ENCODE peak calls at places on chromosomes 4 and X, in five cellular contexts. W is fibroblast of the aortic adventitia, B is choroid plexus epithelial cell, F is AG04449, T is IMR-90. K is an unnamed sample.

GRCh38 chrX:153993079-153993478 is 20.5 kb downstream of the TMEM187 start:
- DNase-seq in T (no peak), F (no peak), B (no peak), W (no peak), K (no peak)

GRCh38 chrX:149497626-149498025 is 7.5 kb downstream of the IDS start:
- DNase-seq in F (no peak), T (peak), B (peak), W (peak), K (peak)

GRCh38 chrX:150935466-150935865 is 37.0 kb upstream of the CD99L2 start:
- DNase-seq in T (peak), W (peak), B (peak), F (no peak), K (peak)

GRCh38 chr4:28229092-28229491 is 1368.5 kb downstream of the STIM2 start:
- DNase-seq in B (peak), W (peak), T (peak), F (no peak), K (peak)

GRCh38 chrX:134444681-134445080 is 15.3 kb upstream of the HPRT1 start:
- DNase-seq in W (no peak), B (no peak), F (no peak), T (no peak), K (no peak)

GRCh38 chr4:24736066-24736465 is 59.3 kb upstream of the SOD3 start:
- DNase-seq in B (peak), T (peak), W (no peak), F (no peak), K (peak)

GRCh38 chr4:148716361-148717063 is 274.3 kb upstream of the NR3C2 start:
- DNase-seq in W (no peak), B (peak), F (no peak), T (no peak), K (no peak)

GRCh38 chr4:51909236-51909703 is 66.3 kb downstream of the DCUN1D4 start:
- DNase-seq in F (no peak), B (no peak), T (no peak), W (no peak), K (no peak)

GRCh38 chr4:76757418-76757910 is 140.5 kb downstream of the SOWAHB start:
- DNase-seq in F (no peak), W (no peak), T (no peak), B (no peak), K (no peak)

GRCh38 chr4:27692098-27692679 is 831.5 kb downstream of the STIM2 start:
- DNase-seq in F (no peak), T (peak), W (peak), B (peak), K (no peak)

GRCh38 chr4:83013420-83013867 is 2.8 kb upstream of the LIN54 start:
- DNase-seq in T (no peak), B (no peak), F (no peak), W (no peak), K (no peak)

GRCh38 chr4:150218447-150218846 is 140.2 kb downstream of the DCLK2 start:
- DNase-seq in F (no peak), W (no peak), T (no peak), B (no peak), K (no peak)

GRCh38 chrX:12526296-12526695 is 264.9 kb upstream of the PRPS2 start:
- DNase-seq in F (no peak), W (no peak), T (no peak), B (no peak), K (no peak)

GRCh38 chrX:117645639-117646038 is 471.0 kb downstream of the KLHL13 start:
- DNase-seq in B (no peak), T (no peak), W (no peak), F (no peak), K (no peak)

GRCh38 chr4:4254666-4255065 is 6.6 kb upstream of the TMEM128 start:
- DNase-seq in B (no peak), W (no peak), T (no peak), F (no peak), K (no peak)

GRCh38 chr4:142558851-142559250 is 287.2 kb downstream of the INPP4B start:
- DNase-seq in T (peak), W (peak), F (no peak), B (peak), K (peak)

GRCh38 chr4:159267940-159268327 is 165.1 kb downstream of the RAPGEF2 start:
- DNase-seq in W (peak), F (no peak), T (no peak), B (no peak), K (no peak)

DNA sequence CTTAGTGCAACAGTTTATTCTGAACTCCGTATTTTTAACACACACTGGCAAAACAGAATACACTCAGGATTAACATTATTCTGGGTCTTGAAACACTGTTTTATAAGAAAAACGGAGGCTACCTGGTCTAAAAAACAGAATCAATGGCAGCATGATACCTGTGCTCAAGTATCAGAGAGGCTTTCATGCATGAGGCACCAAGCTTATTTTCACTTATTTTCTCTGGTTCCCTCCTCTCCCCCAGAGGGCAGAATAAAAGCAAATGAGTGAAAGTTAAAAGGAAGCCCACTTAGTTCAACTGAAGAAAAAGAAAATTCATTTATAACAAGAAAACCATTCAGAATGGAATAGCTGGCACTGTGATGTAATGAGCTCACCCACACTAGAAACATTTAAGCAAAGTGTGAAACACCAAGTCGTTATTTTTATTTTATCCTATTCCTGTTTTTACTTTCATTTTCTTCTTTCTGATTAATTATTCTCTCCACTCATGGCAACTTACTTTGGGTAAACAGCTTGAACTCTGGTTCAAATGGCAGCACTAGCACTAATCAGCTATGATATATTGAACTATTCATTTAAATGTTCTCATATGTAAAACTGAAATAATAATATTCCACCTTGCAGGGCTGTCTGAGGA is 211.8 kb downstream of the PPP3CA start:
- DNase-seq in B (no peak), T (no peak), W (no peak), F (no peak), K (no peak)
- H3K4me3 ChIP-seq in B (no peak), T (no peak), W (no peak), F (no peak), K (no peak)

GRCh38 chr4:7156273-7157139 is 35.8 kb upstream of the SORCS2 start:
- DNase-seq in F (no peak), W (peak), B (peak), T (peak), K (peak)
- TF ChIP-seq CTCF in F (peak), W (peak), B (peak), T (peak), K (peak)

DNA sequence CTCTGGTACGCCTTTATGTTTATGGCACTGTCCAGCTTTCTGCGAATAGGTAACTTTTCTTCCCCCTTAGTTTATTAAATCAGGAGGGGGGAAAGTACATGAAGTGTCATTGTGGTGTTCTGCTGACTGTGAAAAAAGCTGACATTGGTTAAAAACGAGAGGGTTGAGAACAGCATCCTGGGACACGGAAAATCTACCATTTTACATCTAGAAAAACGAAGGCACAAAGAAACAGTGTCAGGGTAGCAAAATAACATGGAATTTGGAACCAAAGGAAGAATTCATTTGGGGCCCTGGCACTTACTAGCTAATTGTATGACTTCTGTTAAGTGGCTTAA is 1.2 kb upstream of the AMOT start:
- DNase-seq in W (no peak), B (no peak), F (no peak), T (no peak), K (no peak)
- H3K4me3 ChIP-seq in W (peak), B (peak), F (peak), T (peak), K (peak)

DNA sequence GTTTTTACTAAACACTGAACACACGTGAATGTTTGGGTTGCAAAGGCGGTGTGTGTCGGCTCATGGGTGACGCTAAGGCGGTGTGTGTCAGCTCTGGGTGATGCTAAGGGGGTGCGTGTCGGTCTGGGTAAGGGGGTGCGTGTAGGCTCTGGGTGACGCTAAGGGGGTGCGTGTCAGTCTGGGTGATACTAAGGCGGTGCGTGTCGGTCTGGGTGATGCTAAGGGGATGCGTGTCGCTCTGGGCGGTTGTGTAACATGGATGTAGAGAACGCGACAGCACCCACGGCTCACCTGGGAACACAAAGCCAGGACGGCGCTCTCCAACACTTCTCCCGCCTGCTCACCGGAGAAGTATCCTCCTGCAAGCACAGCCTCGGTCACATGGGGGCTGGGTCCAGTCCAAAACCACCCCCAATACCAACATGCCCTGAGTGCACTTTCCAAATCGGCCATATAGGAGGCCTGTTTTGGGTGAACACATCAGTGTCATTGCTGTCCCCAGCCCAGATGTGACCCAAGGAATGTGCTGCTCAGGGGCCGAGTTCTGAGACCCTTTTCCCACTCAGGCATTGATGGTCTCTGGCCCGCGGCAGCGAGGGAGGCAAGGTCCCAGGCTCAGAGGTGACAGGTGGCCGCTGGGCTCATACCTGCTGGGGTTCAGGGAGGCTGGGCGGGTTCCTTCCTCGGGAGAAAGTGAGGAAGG is 67.1 kb downstream of the ACOX3 start:
- DNase-seq in B (no peak), T (no peak), W (no peak), F (no peak), K (no peak)
- TF ChIP-seq CTCF in B (no peak), T (no peak), W (no peak), F (no peak), K (no peak)

GRCh38 chrX:46326161-46326560 is 219.1 kb downstream of the ZNF674 start:
- DNase-seq in W (peak), T (peak), F (no peak), B (peak), K (peak)
- H3K4me3 ChIP-seq in W (no peak), T (no peak), F (no peak), B (no peak), K (no peak)

GRCh38 chr4:163665521-163666334 is 171.2 kb downstream of the TMA16 start:
- DNase-seq in F (no peak), W (no peak), B (peak), T (no peak), K (no peak)
- TF ChIP-seq CTCF in F (no peak), W (no peak), B (no peak), T (no peak), K (no peak)

DNA sequence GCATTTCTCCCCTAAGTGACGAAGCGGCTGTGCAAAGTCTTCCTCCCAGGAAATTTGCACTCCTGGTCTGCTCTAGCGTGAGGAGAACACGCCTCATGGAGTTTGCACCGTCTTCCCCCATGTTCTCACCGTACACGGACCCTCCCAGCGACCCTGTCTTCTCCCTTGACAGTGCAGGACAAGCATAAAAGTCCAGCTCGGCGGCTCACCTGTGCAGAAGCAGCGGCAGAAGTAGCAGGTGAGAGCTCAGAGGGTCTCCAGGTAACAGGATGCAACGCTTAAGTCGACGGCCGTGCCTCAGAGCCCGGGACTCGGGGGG is 314 bp downstream of the P2RY8 start:
- DNase-seq in B (no peak), W (no peak), T (no peak), F (no peak), K (no peak)
- H3K4me3 ChIP-seq in B (no peak), W (no peak), T (no peak), F (no peak), K (no peak)

DNA sequence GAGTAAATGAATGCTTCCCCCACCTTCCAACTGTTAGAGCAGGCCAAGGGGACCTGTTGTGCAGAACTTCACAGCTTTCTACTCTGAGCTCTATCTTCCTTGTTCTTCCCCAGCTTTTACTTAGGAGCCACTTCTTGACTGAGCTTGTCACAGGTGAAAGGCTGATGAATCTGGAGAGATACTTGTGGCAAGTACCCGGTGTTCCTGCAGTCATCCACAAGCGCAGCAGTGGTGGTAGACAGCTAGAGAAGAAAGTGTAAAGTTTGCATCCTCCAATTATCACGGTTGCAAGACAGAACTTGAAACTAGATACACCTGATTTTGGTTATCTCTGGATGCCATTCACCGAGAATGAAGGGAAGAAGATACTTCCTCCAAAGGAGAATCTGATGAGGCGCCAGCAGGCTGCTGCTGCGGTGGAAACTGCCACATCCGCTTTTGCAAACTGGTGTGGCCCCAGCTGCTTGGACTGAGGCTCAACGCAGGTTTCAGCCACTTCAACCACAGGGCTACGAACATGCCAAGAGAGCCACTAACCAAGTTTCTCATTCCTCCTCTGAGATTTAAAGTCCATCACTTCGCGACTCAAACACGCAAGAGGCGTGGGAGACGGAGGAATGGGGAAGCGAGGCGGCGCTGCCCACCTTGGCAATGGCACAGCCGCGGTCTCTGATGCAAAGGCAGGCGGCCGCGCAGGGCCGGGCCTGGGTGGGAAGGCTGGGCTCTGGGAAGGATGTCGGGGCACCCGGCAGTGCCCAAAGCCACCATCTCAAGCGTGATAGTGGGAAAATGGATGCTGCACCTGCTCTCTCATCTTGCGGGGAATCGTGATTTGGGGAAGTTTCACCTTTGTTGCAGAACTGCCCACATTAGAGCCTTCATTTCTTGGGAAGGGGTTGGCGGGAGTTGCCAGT is 1.3 kb upstream of the FHIP1A start:
- DNase-seq in F (no peak), T (no peak), W (no peak), B (no peak), K (no peak)
- TF ChIP-seq CTCF in F (no peak), T (no peak), W (no peak), B (no peak), K (no peak)

DNA sequence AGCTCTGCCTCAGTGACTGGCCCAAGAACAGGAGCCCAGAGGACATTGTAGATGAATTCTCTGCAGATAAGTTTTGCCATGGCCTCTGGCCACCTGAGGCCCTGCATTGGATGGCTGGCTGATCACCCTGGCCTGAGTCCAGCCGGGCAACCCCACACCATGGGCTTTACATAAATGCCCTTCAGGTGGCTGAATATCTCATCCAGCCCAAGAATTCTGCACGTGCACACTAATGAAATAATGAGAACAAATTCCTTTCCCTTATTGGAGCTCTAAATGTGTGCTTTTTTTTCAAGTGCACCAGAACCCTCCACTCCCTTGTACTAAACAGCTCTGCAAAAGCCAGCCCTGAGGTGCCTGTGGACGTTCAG is 65.7 kb downstream of the IRF2 start:
- DNase-seq in F (no peak), B (no peak), T (no peak), W (no peak), K (no peak)
- H3K4me3 ChIP-seq in F (no peak), B (no peak), T (no peak), W (no peak), K (no peak)